ENCODE peak calls at places on chromosome 3, in eight cellular contexts. One of them, this sample, is unnamed.

GRCh38 chr3:182739619-182740018 is 53.7 kb upstream of the ATP11B start:
- DNase-seq in HFF-Myc: no peak
- DNase-seq in fibroblast of villous mesenchyme: peak
- DNase-seq in KG1: no peak
- DNase-seq in HEK293T: peak
- DNase-seq in RPMI7951: peak
- DNase-seq in T-helper 1 cell: no peak
- DNase-seq in lower lobe of right lung: no peak
- DNase-seq in this sample: no peak

GRCh38 chr3:194905696-194906095 is 220.0 kb downstream of the FAM43A start:
- DNase-seq in HFF-Myc: no peak
- DNase-seq in fibroblast of villous mesenchyme: peak
- DNase-seq in KG1: no peak
- DNase-seq in HEK293T: no peak
- DNase-seq in RPMI7951: peak
- DNase-seq in T-helper 1 cell: no peak
- DNase-seq in lower lobe of right lung: no peak
- DNase-seq in this sample: no peak

GRCh38 chr3:71690222-71690821 is 34.9 kb downstream of the EIF4E3 start:
- DNase-seq in HFF-Myc: no peak
- DNase-seq in fibroblast of villous mesenchyme: peak
- DNase-seq in KG1: no peak
- DNase-seq in HEK293T: no peak
- DNase-seq in RPMI7951: peak
- DNase-seq in T-helper 1 cell: no peak
- DNase-seq in lower lobe of right lung: no peak
- DNase-seq in this sample: no peak

GRCh38 chr3:196643201-196643749 is 3.8 kb downstream of the NRROS start:
- DNase-seq in HFF-Myc: no peak
- DNase-seq in fibroblast of villous mesenchyme: no peak
- DNase-seq in KG1: peak
- DNase-seq in HEK293T: no peak
- DNase-seq in RPMI7951: no peak
- DNase-seq in T-helper 1 cell: peak
- DNase-seq in lower lobe of right lung: peak
- DNase-seq in this sample: no peak

GRCh38 chr3:36729204-36730056 is 34.9 kb downstream of the DCLK3 start:
- DNase-seq in HFF-Myc: peak
- DNase-seq in fibroblast of villous mesenchyme: peak
- DNase-seq in KG1: no peak
- DNase-seq in HEK293T: peak
- DNase-seq in RPMI7951: peak
- DNase-seq in T-helper 1 cell: no peak
- DNase-seq in lower lobe of right lung: no peak
- DNase-seq in this sample: peak

GRCh38 chr3:127011270-127011992 is 28.5 kb downstream of the PLXNA1 start:
- DNase-seq in HFF-Myc: no peak
- DNase-seq in fibroblast of villous mesenchyme: peak
- DNase-seq in KG1: no peak
- DNase-seq in HEK293T: no peak
- DNase-seq in RPMI7951: no peak
- DNase-seq in T-helper 1 cell: no peak
- DNase-seq in lower lobe of right lung: no peak
- DNase-seq in this sample: no peak

GRCh38 chr3:109073116-109073515 is 44.8 kb downstream of the MORC1 start:
- DNase-seq in HFF-Myc: no peak
- DNase-seq in fibroblast of villous mesenchyme: no peak
- DNase-seq in KG1: no peak
- DNase-seq in HEK293T: no peak
- DNase-seq in RPMI7951: no peak
- DNase-seq in T-helper 1 cell: no peak
- DNase-seq in lower lobe of right lung: no peak
- DNase-seq in this sample: no peak

GRCh38 chr3:47846186-47846879 is 43.4 kb downstream of the DHX30 start:
- DNase-seq in HFF-Myc: no peak
- DNase-seq in fibroblast of villous mesenchyme: no peak
- DNase-seq in KG1: no peak
- DNase-seq in HEK293T: no peak
- DNase-seq in RPMI7951: no peak
- DNase-seq in T-helper 1 cell: no peak
- DNase-seq in lower lobe of right lung: no peak
- DNase-seq in this sample: no peak

GRCh38 chr3:37144806-37145205 is 29.6 kb downstream of the LRRFIP2 start:
- DNase-seq in HFF-Myc: no peak
- DNase-seq in fibroblast of villous mesenchyme: peak
- DNase-seq in KG1: no peak
- DNase-seq in HEK293T: no peak
- DNase-seq in RPMI7951: peak
- DNase-seq in T-helper 1 cell: no peak
- DNase-seq in lower lobe of right lung: no peak
- DNase-seq in this sample: no peak

GRCh38 chr3:85796140-85796539 is 837.4 kb downstream of the CADM2 start:
- DNase-seq in HFF-Myc: no peak
- DNase-seq in fibroblast of villous mesenchyme: no peak
- DNase-seq in KG1: no peak
- DNase-seq in HEK293T: no peak
- DNase-seq in RPMI7951: no peak
- DNase-seq in T-helper 1 cell: no peak
- DNase-seq in lower lobe of right lung: no peak
- DNase-seq in this sample: no peak

GRCh38 chr3:38226273-38226672 is 39.3 kb upstream of the SLC22A13 start:
- DNase-seq in HFF-Myc: no peak
- DNase-seq in fibroblast of villous mesenchyme: peak
- DNase-seq in KG1: no peak
- DNase-seq in HEK293T: no peak
- DNase-seq in RPMI7951: peak
- DNase-seq in T-helper 1 cell: no peak
- DNase-seq in lower lobe of right lung: no peak
- DNase-seq in this sample: peak

GRCh38 chr3:4660936-4661335 is 167.8 kb downstream of the ITPR1 start:
- DNase-seq in HFF-Myc: no peak
- DNase-seq in fibroblast of villous mesenchyme: no peak
- DNase-seq in KG1: no peak
- DNase-seq in HEK293T: no peak
- DNase-seq in RPMI7951: no peak
- DNase-seq in T-helper 1 cell: no peak
- DNase-seq in lower lobe of right lung: no peak
- DNase-seq in this sample: no peak

GRCh38 chr3:30135190-30135589 is 471.2 kb upstream of the TGFBR2 start:
- DNase-seq in HFF-Myc: no peak
- DNase-seq in fibroblast of villous mesenchyme: peak
- DNase-seq in KG1: no peak
- DNase-seq in HEK293T: no peak
- DNase-seq in RPMI7951: peak
- DNase-seq in T-helper 1 cell: no peak
- DNase-seq in lower lobe of right lung: no peak
- DNase-seq in this sample: peak

GRCh38 chr3:145963111-145963510 is 197.9 kb downstream of the PLOD2 start:
- DNase-seq in HFF-Myc: no peak
- DNase-seq in fibroblast of villous mesenchyme: no peak
- DNase-seq in KG1: no peak
- DNase-seq in HEK293T: no peak
- DNase-seq in RPMI7951: no peak
- DNase-seq in T-helper 1 cell: no peak
- DNase-seq in lower lobe of right lung: no peak
- DNase-seq in this sample: no peak

This sample was measured in SW 1271.